ENCODE peak calls at places on chromosomes 16 and 17, in ten cellular contexts. G, Z, E, D, F, V, B, O, X and C are unnamed samples.

GRCh38 chr17:12622726-12623125 is 43.0 kb upstream of the MYOCD start:
- DNase-seq in O (no peak), X (no peak), E (no peak), B (no peak), F (no peak), D (no peak), Z (no peak), V (no peak), G (no peak), C (no peak)

GRCh38 chr17:17345686-17346427 is 42.7 kb downstream of the NT5M start:
- DNase-seq in X (no peak), G (no peak), O (no peak), Z (peak; percentile 26), E (no peak), F (no peak), D (peak; percentile 48), V (no peak), B (no peak), C (no peak)

GRCh38 chr17:9150407-9151090 is 129.2 kb downstream of the NTN1 start:
- DNase-seq in E (no peak), V (no peak), Z (no peak), G (no peak), B (no peak), O (no peak), F (no peak), D (peak; percentile 74), X (peak; percentile 41), C (no peak)

GRCh38 chr16:19696312-19696711 is 21.7 kb downstream of the KNOP1 start:
- DNase-seq in G (peak; percentile 69), B (no peak), F (peak; percentile 92), X (no peak), V (no peak), Z (peak; percentile 87), D (peak; percentile 87), E (peak; percentile 78), O (peak; percentile 47), C (peak; percentile 88)

GRCh38 chr17:32111141-32111771 is 31.0 kb upstream of the RHOT1 start:
- DNase-seq in V (no peak), G (no peak), F (peak; percentile 70), Z (peak; percentile 80), D (peak; percentile 71), X (no peak), O (no peak), B (no peak), E (peak; percentile 36), C (no peak)

GRCh38 chr16:67378642-67379041 is 14.7 kb downstream of the TPPP3 start:
- DNase-seq in Z (no peak), E (no peak), X (no peak), B (no peak), V (no peak), G (no peak), O (no peak), D (no peak), F (no peak), C (no peak)

GRCh38 chr17:75252039-75252816 is 9.2 kb downstream of the GGA3 start:
- DNase-seq in X (no peak), O (no peak), B (no peak), D (no peak), Z (no peak), E (no peak), V (no peak), G (no peak), F (no peak), C (no peak)

GRCh38 chr17:1934901-1935300 is 90.2 kb downstream of the RTN4RL1 start:
- DNase-seq in D (no peak), E (no peak), Z (no peak), O (no peak), B (no peak), X (no peak), G (no peak), F (no peak), V (no peak), C (no peak)

GRCh38 chr17:75065562-75066151 is 18.6 kb downstream of the KCTD2 start:
- DNase-seq in Z (no peak), B (no peak), V (peak; percentile 2), G (no peak), X (no peak), E (no peak), O (no peak), F (no peak), D (no peak), C (no peak)

GRCh38 chr17:74008196-74008595 is 195.3 kb upstream of the RPL38 start:
- DNase-seq in D (no peak), X (no peak), Z (no peak), O (no peak), B (peak; percentile 63), E (no peak), V (no peak), G (no peak), F (no peak), C (no peak)

GRCh38 chr17:38897671-38898290 is 27.6 kb upstream of the LASP1NB start:
- DNase-seq in E (no peak), D (no peak), X (no peak), F (no peak), G (no peak), O (no peak), V (no peak), Z (no peak), B (no peak), C (no peak)

GRCh38 chr16:29900888-29901606 is 759 bp downstream of the ASPHD1 start:
- DNase-seq in G (no peak), B (no peak), O (no peak), E (no peak), Z (no peak), X (no peak), F (no peak), D (no peak), V (no peak), C (no peak)

GRCh38 chr16:56985288-56985961 is 3.9 kb upstream of the NLRC5 start:
- DNase-seq in E (peak; percentile 49), Z (peak; percentile 85), G (no peak), B (peak; percentile 89), V (no peak), D (peak; percentile 91), X (no peak), F (peak; percentile 65), O (peak; percentile 46), C (peak; percentile 84)

GRCh38 chr16:26644912-26645543 is 421.7 kb upstream of the C16orf82 start:
- DNase-seq in B (no peak), V (no peak), O (no peak), X (no peak), E (no peak), D (no peak), F (no peak), G (no peak), Z (no peak), C (no peak)

DNA sequence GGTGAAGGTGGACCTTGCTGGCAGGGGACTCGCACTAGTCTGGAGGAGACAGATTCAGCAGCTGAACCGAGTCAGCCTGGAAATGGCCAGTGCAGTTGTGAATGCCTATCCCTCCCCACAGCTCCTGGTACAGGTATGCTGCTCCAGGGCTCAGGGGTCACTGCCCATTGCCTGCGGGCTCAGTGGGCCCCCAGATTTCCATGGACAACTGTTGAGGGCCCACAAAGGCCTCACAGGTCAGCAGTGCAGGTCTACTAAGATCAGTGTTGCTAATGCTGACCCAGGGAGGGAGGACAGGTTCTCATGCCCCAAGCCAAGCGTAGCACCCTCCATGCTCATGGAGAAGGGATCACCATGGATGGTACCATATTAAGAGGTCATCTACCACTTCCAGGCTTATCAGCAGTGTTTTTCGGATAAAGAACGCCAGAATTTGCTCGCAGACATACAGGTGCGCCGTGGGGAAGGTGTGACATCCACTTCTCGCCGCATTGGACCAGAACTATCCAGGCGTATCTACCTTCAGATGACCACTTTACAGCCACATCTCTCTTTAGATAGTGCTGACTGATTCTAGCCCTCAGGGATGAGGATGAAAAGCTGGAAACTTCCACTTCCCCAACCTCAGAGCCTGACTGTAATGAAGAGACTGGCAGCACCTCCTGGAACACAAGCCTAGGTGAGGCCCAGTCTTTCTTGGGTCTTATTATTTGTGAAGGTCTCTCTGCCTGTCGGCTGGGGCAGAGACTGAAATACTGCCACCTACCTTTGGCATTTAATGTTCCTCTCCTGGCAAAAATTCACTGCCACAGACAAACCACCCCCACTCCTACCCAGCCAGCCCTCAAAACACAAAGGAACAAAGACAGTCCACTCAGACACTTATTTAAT is 7.6 kb downstream of the EME1 start:
- DNase-seq in F (no peak), B (no peak), O (no peak), Z (no peak), V (peak; percentile 38), D (no peak), E (no peak), G (no peak), X (no peak), C (no peak)
- H3K4me1 ChIP-seq in F (peaks cover 14% of the 10 kb centered on the region), B (no peaks in the 10 kb centered on the region), O (no peaks in the 10 kb centered on the region), Z (no peaks in the 10 kb centered on the region), V (no peaks in the 10 kb centered on the region), D (no peaks in the 10 kb centered on the region), E (no peaks in the 10 kb centered on the region), G (no peaks in the 10 kb centered on the region), X (no peaks in the 10 kb centered on the region), C (no peaks in the 10 kb centered on the region)

DNA sequence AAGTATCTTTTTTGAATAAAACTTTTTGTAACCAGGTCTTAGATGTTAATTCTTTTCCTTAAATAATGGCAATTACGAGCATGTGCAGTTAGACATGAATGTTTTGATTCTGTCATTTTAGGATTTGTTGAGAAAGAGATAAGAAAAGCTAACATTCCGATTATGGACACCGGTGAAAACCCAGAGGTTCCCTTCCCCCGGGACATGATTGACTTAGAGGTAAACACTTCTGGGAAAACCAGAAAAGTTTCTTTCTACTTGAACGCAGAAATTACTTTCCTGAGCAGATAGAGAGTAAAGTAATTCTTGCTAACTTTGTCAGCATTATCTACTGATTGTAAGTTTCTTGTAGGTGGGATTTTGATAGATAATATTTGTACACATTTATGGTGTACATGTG is 9.2 kb downstream of the ATP6V0A1 start:
- DNase-seq in G (no peak), D (no peak), B (no peak), X (no peak), V (no peak), Z (no peak), O (no peak), F (no peak), E (no peak), C (no peak)
- H3K27ac ChIP-seq in G (no peak overlapping the region), D (no peak overlapping the region), B (no peak overlapping the region), X (no peak overlapping the region), V (no peak overlapping the region), Z (no peak overlapping the region), O (no peak overlapping the region), F (no peak overlapping the region), E (no peak overlapping the region), C (no peak overlapping the region)

GRCh38 chr17:46158323-46159296 is 34.6 kb downstream of the KANSL1 start:
- DNase-seq in O (no peak), F (no peak), X (no peak), Z (no peak), G (no peak), B (no peak), V (no peak), E (no peak), D (no peak), C (peak; percentile 45)
- H3K4me1 ChIP-seq in O (peaks cover 6% of the 10 kb centered on the region), F (peaks cover 89% of the 10 kb centered on the region), X (peaks cover 11% of the 10 kb centered on the region), Z (peaks cover 7% of the 10 kb centered on the region), G (peaks cover 40% of the 10 kb centered on the region), B (peaks cover 82% of the 10 kb centered on the region), V (peaks cover 62% of the 10 kb centered on the region), E (peaks cover 45% of the 10 kb centered on the region), D (peaks cover 94% of the 10 kb centered on the region), C (peaks cover 19% of the 10 kb centered on the region)

DNA sequence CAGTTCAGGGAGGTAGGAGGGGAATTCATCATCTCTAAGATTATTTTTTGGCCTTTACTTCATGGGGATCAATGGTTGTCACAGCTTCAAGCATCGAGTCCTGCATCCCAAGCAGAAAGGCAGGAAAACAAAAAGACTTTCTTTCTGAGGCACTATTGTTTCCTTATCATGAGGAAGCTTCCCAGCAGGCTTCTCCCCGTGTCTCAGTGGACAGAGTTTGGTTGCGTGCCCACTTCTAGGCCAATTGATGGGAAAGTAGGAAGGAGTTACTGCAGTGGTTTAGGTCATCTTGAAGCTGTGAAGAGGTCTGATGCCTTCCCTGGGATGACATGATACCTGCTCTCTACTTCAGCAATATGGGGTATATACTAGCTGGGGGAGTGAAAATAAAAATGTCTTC is 175.3 kb upstream of the CDH13 start:
- DNase-seq in B (no peak), D (no peak), X (no peak), V (no peak), Z (no peak), G (no peak), E (peak; percentile 1), F (no peak), O (no peak), C (no peak)
- H3K27ac ChIP-seq in B (no peak overlapping the region), D (no peak overlapping the region), X (no peak overlapping the region), V (no peak overlapping the region), Z (no peak overlapping the region), G (no peak overlapping the region), E (no peak overlapping the region), F (no peak overlapping the region), O (no peak overlapping the region), C (no peak overlapping the region)